ENCODE peak calls at places on chromosomes 3 and 15, in six cellular contexts. K, P, V, H, G and R are unnamed samples.
A peak's percentile ranks its signal among the peaks of the same experiment; 100 is the strongest.

GRCh38 chr3:135140543-135140942 is 345.5 kb downstream of the EPHB1 start:
- DNase-seq in K (no peak), P (no peak), V (no peak), H (no peak), G (no peak), R (no peak)

GRCh38 chr3:50675179-50676030 is 678 bp downstream of the DOCK3 start:
- DNase-seq in K (no peak), P (peak; percentile 39), V (peak; percentile 80), H (no peak), G (no peak), R (no peak)

GRCh38 chr15:99306694-99307338 is 55.5 kb downstream of the LRRC28 start:
- DNase-seq in K (no peak), P (no peak), V (peak; percentile 14), H (no peak), G (no peak), R (no peak)

GRCh38 chr15:66586155-66586976 is 20.6 kb upstream of the LCTL start:
- DNase-seq in K (no peak), P (no peak), V (no peak), H (no peak), G (no peak), R (no peak)

GRCh38 chr3:11564577-11565001 is 79.1 kb downstream of the VGLL4 start:
- DNase-seq in K (no peak), P (no peak), V (no peak), H (no peak), G (no peak), R (no peak)

GRCh38 chr3:150255416-150255815 is 152.7 kb upstream of the TSC22D2 start:
- DNase-seq in K (no peak), P (no peak), V (no peak), H (no peak), G (no peak), R (no peak)

GRCh38 chr3:110569073-110569472 is 502.5 kb upstream of the NECTIN3 start:
- DNase-seq in K (no peak), P (no peak), V (no peak), H (no peak), G (no peak), R (no peak)

GRCh38 chr15:88400591-88400990 is 66.6 kb downstream of the MRPL46 start:
- DNase-seq in K (no peak), P (no peak), V (no peak), H (no peak), G (no peak), R (no peak)

GRCh38 chr15:100612539-100612938 is 10.2 kb downstream of the ASB7 start:
- DNase-seq in K (no peak), P (no peak), V (no peak), H (no peak), G (no peak), R (peak; percentile 55)

GRCh38 chr3:196440041-196440537 is 7.9 kb upstream of the UBXN7 start:
- DNase-seq in K (no peak), P (no peak), V (no peak), H (no peak), G (no peak), R (no peak)

GRCh38 chr3:50806806-50807205 is 132.1 kb downstream of the DOCK3 start:
- DNase-seq in K (no peak), P (no peak), V (peak; percentile 62), H (no peak), G (no peak), R (no peak)

GRCh38 chr15:75775296-75776074 is 62.8 kb upstream of the CSPG4 start:
- DNase-seq in K (peak; percentile 55), P (peak; percentile 85), V (peak; percentile 90), H (no peak), G (no peak), R (no peak)

GRCh38 chr15:98951004-98951403 is 56.6 kb downstream of the PGPEP1L start:
- DNase-seq in K (no peak), P (no peak), V (no peak), H (no peak), G (no peak), R (no peak)

GRCh38 chr15:78992416-78993256 is 47.8 kb upstream of the CTSH start:
- DNase-seq in K (no peak), P (no peak), V (no peak), H (no peak), G (no peak), R (no peak)

GRCh38 chr3:38129058-38129457 is 7.9 kb downstream of the ACAA1 start:
- DNase-seq in K (no peak), P (no peak), V (no peak), H (no peak), G (no peak), R (no peak)

GRCh38 chr3:72485649-72486048 is 362.6 kb downstream of the SHQ1 start:
- DNase-seq in K (no peak), P (no peak), V (no peak), H (no peak), G (no peak), R (no peak)

GRCh38 chr15:58509556-58509955 is 77.8 kb downstream of the LIPC start:
- DNase-seq in K (no peak), P (no peak), V (no peak), H (no peak), G (no peak), R (no peak)

GRCh38 chr3:119743921-119744320 is 38.0 kb upstream of the NR1I2 start:
- DNase-seq in K (no peak), P (no peak), V (no peak), H (no peak), G (no peak), R (no peak)

GRCh38 chr15:74294010-74294409 is 57.9 kb downstream of the CCDC33 start:
- DNase-seq in K (no peak), P (no peak), V (no peak), H (no peak), G (no peak), R (no peak)

GRCh38 chr3:66038726-66039589 is at the start of gene MAGI1:
- DNase-seq in K (peak; percentile 88), P (peak; percentile 85), V (peak; percentile 97), H (peak; percentile 76), G (peak; percentile 79), R (peak; percentile 45)

GRCh38 chr3:142275856-142276255 is 50.5 kb upstream of the GK5 start:
- DNase-seq in K (no peak), P (no peak), V (no peak), H (no peak), G (no peak), R (peak; percentile 93)

GRCh38 chr3:52893723-52894122 is 3.6 kb downstream of the STIMATE start:
- DNase-seq in K (no peak), P (no peak), V (no peak), H (no peak), G (no peak), R (no peak)

GRCh38 chr15:99324082-99324620 is 72.9 kb downstream of the LRRC28 start:
- DNase-seq in K (peak; percentile 76), P (no peak), V (no peak), H (peak; percentile 51), G (no peak), R (no peak)

GRCh38 chr3:44208568-44208967 is 33.1 kb upstream of the TOPAZ1 start:
- DNase-seq in K (no peak), P (no peak), V (no peak), H (no peak), G (no peak), R (no peak)

GRCh38 chr3:105606052-105606451 is 239.3 kb downstream of the ALCAM start:
- DNase-seq in K (no peak), P (no peak), V (no peak), H (no peak), G (no peak), R (no peak)

GRCh38 chr3:73070675-73071575 is 9.5 kb downstream of the EBLN2 start:
- DNase-seq in K (no peak), P (no peak), V (no peak), H (no peak), G (no peak), R (peak; percentile 35)

DNA sequence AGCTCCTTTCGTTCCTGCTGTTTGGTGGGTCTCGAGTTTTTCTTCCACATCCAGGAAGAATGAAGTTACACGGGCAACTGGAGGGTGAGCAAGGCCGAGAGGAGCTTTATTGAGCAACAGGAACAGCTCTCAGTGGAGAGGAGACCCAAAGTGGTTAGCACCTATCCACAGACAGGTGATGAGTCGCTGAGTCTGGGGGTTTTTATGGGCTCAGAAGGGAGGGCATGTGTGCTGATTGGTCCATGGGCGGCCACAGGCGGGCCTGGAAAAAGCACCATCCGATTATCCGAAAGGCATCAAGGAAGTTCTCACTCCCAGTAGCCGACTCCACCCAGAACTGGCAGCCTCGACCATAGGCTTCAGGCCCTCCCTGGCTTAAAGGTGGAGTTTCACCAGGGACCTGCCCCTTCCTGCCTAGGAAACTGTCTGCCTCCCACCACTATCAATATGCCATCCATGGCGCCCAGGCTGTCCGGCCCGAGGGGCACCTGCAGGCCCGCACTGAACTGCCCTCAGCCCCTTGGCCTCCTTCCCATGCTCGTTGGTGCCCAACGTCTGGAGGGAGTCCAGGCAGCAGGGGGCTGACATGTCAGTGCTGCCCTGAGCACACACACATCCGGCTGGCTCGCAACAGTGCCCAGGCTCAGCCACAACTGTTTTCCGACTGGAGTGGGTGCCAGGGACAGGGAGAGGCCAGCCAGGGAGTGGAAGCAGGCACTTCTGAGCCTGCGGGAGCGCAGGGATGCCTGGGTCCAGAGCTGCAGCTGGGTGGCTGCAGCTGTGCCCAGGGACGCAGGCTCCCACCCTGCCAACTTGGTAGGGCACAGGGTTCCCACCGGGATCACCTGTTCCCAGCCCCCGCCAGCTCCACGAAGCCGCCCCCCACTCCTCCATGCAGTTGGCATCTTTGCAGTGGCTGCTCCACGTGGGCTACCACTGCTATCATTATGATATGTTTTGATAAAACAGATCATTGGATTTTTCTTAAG is 170.2 kb downstream of the FNDC3B start:
- DNase-seq in K (no peak), P (no peak), V (no peak), H (no peak), G (no peak), R (no peak)
- TF ChIP-seq REST in K (no peak), P (no peak), V (no peak), H (no peak), G (no peak), R (no peak)

DNA sequence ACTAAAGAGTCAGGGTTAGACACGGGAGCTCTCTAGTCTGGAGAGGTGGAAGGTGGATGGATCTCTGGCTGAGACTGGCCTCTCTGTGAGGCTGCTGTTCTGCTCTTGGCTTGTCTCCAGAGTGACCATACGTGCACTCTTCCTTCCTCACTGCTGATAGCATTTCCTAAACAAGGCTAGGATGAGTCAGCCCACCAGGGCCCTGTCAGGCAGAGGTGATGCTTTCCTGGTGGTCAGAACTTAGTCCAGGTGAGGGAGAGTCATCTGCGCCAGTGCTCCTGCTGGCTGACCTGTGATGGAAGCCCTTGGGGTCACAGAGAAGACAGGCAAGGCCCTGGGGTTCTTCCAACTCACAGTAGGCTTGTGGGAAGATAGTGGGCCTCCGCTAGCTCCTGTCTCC is 16.3 kb downstream of the ALPK3 start:
- DNase-seq in K (no peak), P (no peak), V (no peak), H (no peak), G (no peak), R (no peak)
- TF ChIP-seq REST in K (no peak), P (no peak), V (no peak), H (no peak), G (no peak), R (no peak)

GRCh38 chr3:30260747-30261146 is 345.7 kb upstream of the TGFBR2 start:
- DNase-seq in K (no peak), P (no peak), V (no peak), H (no peak), G (no peak), R (no peak)
- TF ChIP-seq REST in K (no peak), P (no peak), V (no peak), H (no peak), G (no peak), R (no peak)

DNA sequence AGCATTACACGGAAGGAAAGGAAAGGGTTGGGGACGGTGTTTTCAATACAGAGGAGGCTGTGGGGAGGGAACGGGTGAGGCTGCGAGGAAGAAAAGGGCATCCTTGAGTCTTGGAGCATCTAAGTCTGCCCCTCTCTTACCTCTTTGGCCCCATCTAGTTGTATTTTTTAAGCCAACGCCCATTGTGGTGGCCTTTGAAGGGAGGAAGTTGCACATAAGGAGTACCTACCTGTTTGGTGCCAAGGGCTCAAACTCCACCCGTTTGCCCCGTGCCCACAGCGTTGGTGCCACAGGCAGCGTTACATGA is 146.1 kb upstream of the UMPS start:
- DNase-seq in K (no peak), P (no peak), V (no peak), H (no peak), G (no peak), R (no peak)
- TF ChIP-seq REST in K (no peak), P (no peak), V (no peak), H (no peak), G (no peak), R (no peak)